ENCODE peak calls at places on chromosomes 3 and 15, in seven cellular contexts. W is choroid plexus epithelial cell, N is lower lobe of right lung, D is AG09319, H is fibroblast of mammary gland, Q is PC-9, E is activated B cell treated with CpG ODN at 0.5 μM for 24 hours. K is an unnamed sample.

GRCh38 chr3:194083253-194084224 is 52.4 kb upstream of the HES1 start:
- DNase-seq in H (peak; percentile 35), E (no peak), Q (no peak), D (no peak), W (peak; percentile 38), N (no peak), K (no peak)

GRCh38 chr15:50886139-50886467 is 22.4 kb upstream of the AP4E1 start:
- DNase-seq in Q (no peak), E (no peak), H (no peak), D (no peak), N (no peak), W (no peak), K (no peak)

GRCh38 chr3:86800116-86800515 is 190.8 kb downstream of the VGLL3 start:
- DNase-seq in D (no peak), E (no peak), W (peak; percentile 11), H (no peak), Q (no peak), N (no peak), K (no peak)

GRCh38 chr3:143328459-143328858 is 208.9 kb downstream of the CHST2 start:
- DNase-seq in H (no peak), Q (no peak), E (no peak), D (peak; percentile 22), W (peak; percentile 49), N (no peak), K (no peak)

GRCh38 chr15:22887157-22887951 is 48.9 kb downstream of the NIPA2 start:
- DNase-seq in H (peak; percentile 97), N (no peak), E (no peak), Q (no peak), W (peak; percentile 69), D (no peak), K (peak; percentile 69)

GRCh38 chr3:141454906-141455602 is 31.8 kb upstream of the RASA2 start:
- DNase-seq in Q (peak; percentile 21), D (peak; percentile 49), N (no peak), E (no peak), H (peak; percentile 94), W (peak; percentile 89), K (peak; percentile 83)

GRCh38 chr15:36484038-36484778 is 95.2 kb upstream of the CDIN1 start:
- DNase-seq in D (no peak), Q (no peak), W (peak; percentile 18), N (no peak), H (peak; percentile 62), E (no peak), K (no peak)

GRCh38 chr3:135106445-135106844 is 311.4 kb downstream of the EPHB1 start:
- DNase-seq in E (no peak), D (no peak), W (no peak), H (peak; percentile 46), Q (peak; percentile 4), N (no peak), K (peak; percentile 18)

GRCh38 chr15:69904296-69904560 is 193.5 kb downstream of the TLE3 start:
- DNase-seq in E (no peak), H (no peak), D (no peak), Q (no peak), W (no peak), N (no peak), K (no peak)

GRCh38 chr3:112132554-112132953 is 494 bp downstream of the GCSAM start:
- DNase-seq in W (no peak), Q (no peak), N (no peak), H (no peak), D (no peak), E (no peak), K (no peak)

GRCh38 chr3:177777699-177778098 is 580.4 kb upstream of the TBL1XR1 start:
- DNase-seq in E (no peak), W (peak; percentile 84), Q (peak; percentile 44), N (peak; percentile 56), H (peak; percentile 67), D (no peak), K (peak; percentile 74)

GRCh38 chr15:77018796-77019475 is 24.0 kb downstream of the PSTPIP1 start:
- DNase-seq in H (no peak), N (no peak), W (no peak), D (no peak), E (no peak), Q (no peak), K (no peak)

GRCh38 chr3:23071306-23071705 is 131.8 kb upstream of the UBE2E2 start:
- DNase-seq in N (no peak), H (no peak), W (no peak), E (no peak), Q (no peak), D (no peak), K (no peak)

GRCh38 chr3:100170492-100170891 is 56.2 kb upstream of the FILIP1L start:
- DNase-seq in D (no peak), W (no peak), E (no peak), H (no peak), N (no peak), Q (no peak), K (no peak)

GRCh38 chr3:39208463-39209055 is 16.2 kb upstream of the XIRP1 start:
- DNase-seq in H (peak; percentile 65), W (peak; percentile 79), D (peak; percentile 10), N (peak; percentile 53), Q (no peak), E (no peak), K (peak; percentile 67)

GRCh38 chr3:25537476-25537875 is 109.4 kb downstream of the RARB start:
- DNase-seq in Q (no peak), D (no peak), E (no peak), H (no peak), N (no peak), W (no peak), K (no peak)

GRCh38 chr3:25536668-25537331 is 108.7 kb downstream of the RARB start:
- DNase-seq in H (no peak), W (peak; percentile 74), N (no peak), E (no peak), D (no peak), Q (no peak), K (no peak)

GRCh38 chr3:25533365-25533764 is 105.3 kb downstream of the RARB start:
- DNase-seq in H (no peak), Q (no peak), D (no peak), E (no peak), W (no peak), N (no peak), K (no peak)

GRCh38 chr3:25534007-25534406 is 105.9 kb downstream of the RARB start:
- DNase-seq in N (no peak), E (no peak), D (no peak), Q (no peak), W (no peak), H (no peak), K (no peak)

DNA sequence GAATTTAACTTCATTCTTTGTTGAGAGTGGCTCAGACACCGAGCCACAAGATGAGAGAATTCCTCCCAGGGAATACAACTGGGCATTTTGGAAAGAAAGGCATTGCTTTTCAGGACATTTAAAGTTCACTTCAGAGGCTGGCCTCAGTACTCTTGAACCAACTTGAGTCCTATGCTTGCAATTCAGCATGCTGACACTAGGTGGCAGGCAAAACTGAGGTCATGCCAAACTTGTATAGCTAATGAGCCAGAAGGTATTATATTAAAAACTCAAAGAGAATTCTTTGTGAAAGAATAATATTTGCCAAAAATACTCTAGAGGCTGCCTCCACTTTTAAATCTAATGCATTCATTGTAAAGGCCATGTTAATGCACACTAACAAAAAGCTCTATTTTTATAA is 104.7 kb downstream of the RARB start:
- DNase-seq in E (no peak), D (no peak), N (no peak), H (peak; percentile 41), Q (no peak), W (peak; percentile 54), K (peak; percentile 45)
- TF ChIP-seq CTCF in E (no peak), D (peak; percentile 30), N (peak; percentile 32), H (peak; percentile 69), Q (peak; percentile 77), W (peak; percentile 78), K (peak; percentile 51)

DNA sequence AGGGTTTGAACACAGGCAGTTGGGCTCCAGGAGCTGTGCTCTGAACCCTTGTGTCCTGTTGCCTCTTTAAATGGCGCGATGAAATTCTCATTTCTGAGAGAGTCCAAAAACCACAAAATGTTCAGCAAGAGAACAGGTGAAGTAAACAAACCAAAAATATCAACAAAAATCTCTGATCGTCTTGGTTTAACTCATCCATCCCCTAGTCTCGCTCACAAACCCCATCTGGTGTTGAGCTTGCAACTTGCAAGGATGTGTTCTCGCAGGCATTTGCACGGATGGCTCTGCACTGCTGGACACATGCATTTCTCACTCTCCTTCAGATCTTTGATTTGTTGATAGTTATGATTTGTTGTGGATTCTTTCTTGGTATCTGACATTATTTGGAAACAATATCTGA is 31.1 kb downstream of the FAH start:
- DNase-seq in E (no peak), D (no peak), N (no peak), H (no peak), Q (no peak), W (peak; percentile 56), K (peak; percentile 8)
- TF ChIP-seq CTCF in E (no peak), D (no peak), N (no peak), H (peak; percentile 27), Q (no peak), W (peak; percentile 59), K (no peak)

GRCh38 chr3:65915477-65915876 is 123.2 kb downstream of the MAGI1 start:
- DNase-seq in E (no peak), Q (no peak), D (no peak), N (no peak), W (no peak), H (no peak), K (no peak)

GRCh38 chr3:65914740-65915366 is 123.9 kb downstream of the MAGI1 start:
- DNase-seq in E (no peak), Q (no peak), D (no peak), H (peak; percentile 26), W (peak; percentile 21), N (no peak), K (peak; percentile 18)

GRCh38 chr3:65908588-65908987 is 130.1 kb downstream of the MAGI1 start:
- DNase-seq in N (no peak), H (no peak), D (no peak), E (no peak), Q (no peak), W (no peak), K (no peak)

GRCh38 chr3:65912647-65913046 is 126.1 kb downstream of the MAGI1 start:
- DNase-seq in Q (no peak), N (no peak), D (no peak), E (no peak), H (no peak), W (no peak), K (no peak)

DNA sequence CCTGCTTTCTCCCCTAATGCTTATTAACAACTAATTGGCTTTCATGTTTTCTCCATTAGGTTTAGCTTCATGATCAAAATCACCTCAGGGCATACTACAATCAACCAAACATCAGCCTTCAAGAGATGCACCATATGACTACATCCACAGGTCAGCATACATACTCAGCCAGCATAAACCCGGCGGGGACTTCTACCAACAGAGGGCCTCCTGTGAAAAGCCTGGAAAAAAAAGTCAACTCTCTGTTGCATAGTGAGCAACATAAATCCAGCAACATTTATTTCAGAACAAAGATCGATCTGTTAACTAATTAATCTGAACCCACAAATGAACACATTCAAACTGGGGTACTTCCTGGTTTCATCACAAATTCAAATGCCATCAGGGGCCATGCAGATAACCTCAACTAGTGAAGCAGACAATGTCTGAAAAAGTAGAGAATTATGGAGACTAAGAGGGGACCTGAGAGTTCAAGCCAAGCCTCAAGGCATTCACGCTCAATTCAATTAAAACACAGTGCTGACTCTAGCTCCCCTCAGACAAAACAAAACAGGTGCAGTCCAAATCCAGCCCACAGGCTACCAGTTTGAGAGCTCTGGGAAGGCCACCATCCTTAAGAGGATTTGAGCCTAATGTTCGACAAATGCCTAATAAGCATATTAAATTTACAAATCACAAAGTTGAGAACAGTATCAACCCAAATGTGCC is 124.5 kb downstream of the MAGI1 start:
- DNase-seq in N (no peak), W (peak; percentile 50), H (no peak), E (no peak), Q (no peak), D (no peak), K (no peak)
- TF ChIP-seq CTCF in N (no peak), W (peak; percentile 61), H (peak; percentile 20), E (no peak), Q (no peak), D (peak; percentile 18), K (no peak)

GRCh38 chr3:81395739-81396138 is 365.7 kb downstream of the GBE1 start:
- DNase-seq in Q (no peak), E (no peak), D (no peak), N (no peak), W (no peak), H (peak; percentile 3), K (no peak)
- TF ChIP-seq CTCF in Q (no peak), E (no peak), D (no peak), N (no peak), W (no peak), H (no peak), K (no peak)